ENCODE peak calls at places on chromosomes 4 and X, in eight cellular contexts. Z is keratinocyte; E is NCI-H1694; Q is ELR; O is EH; V is endodermal cell; W is stimulated activated CD4-positive, alpha-beta T cell treated with anti-CD3 and anti-CD28 coated beads, TNF-alpha, amount 100 ng/mL, for 1 hour; X is glomerular endothelial cell. K is an unnamed sample.

GRCh38 chr4:135325264-135325663 is 1123.7 kb upstream of the PABPC4L start:
- DNase-seq in Z (no peak), E (no peak), Q (no peak), O (no peak), V (no peak), W (no peak), X (no peak), K (no peak)

GRCh38 chr4:165537028-165537648 is 158.3 kb downstream of the CPE start:
- DNase-seq in Z (no peak), E (peak), Q (peak), O (peak), V (no peak), W (no peak), X (peak), K (peak)

GRCh38 chr4:80071643-80072606 is 1.1 kb downstream of the ANTXR2 start:
- DNase-seq in Z (no peak), E (no peak), Q (peak), O (peak), V (peak), W (peak), X (no peak), K (peak)

GRCh38 chrX:18895157-18895952 is 88.6 kb downstream of the PHKA2 start:
- DNase-seq in Z (peak), E (peak), Q (no peak), O (no peak), V (no peak), W (no peak), X (no peak), K (peak)

GRCh38 chr4:5708829-5709680 is 696 bp upstream of the EVC2 start:
- DNase-seq in Z (no peak), E (no peak), Q (no peak), O (no peak), V (peak), W (no peak), X (no peak), K (no peak)

GRCh38 chr4:8675383-8675782 is 82.8 kb downstream of the CPZ start:
- DNase-seq in Z (no peak), E (no peak), Q (peak), O (peak), V (peak), W (no peak), X (no peak), K (peak)

GRCh38 chrX:65488496-65488895 is 46.1 kb downstream of the LAS1L start:
- DNase-seq in Z (no peak), E (no peak), Q (peak), O (peak), V (no peak), W (no peak), X (no peak), K (no peak)

GRCh38 chrX:136627381-136627780 is 20.6 kb upstream of the CD40LG start:
- DNase-seq in Z (no peak), E (no peak), Q (no peak), O (no peak), V (no peak), W (no peak), X (no peak), K (no peak)

GRCh38 chrX:50117477-50117876 is 83.3 kb downstream of the AKAP4 start:
- DNase-seq in Z (no peak), E (no peak), Q (no peak), O (no peak), V (no peak), W (no peak), X (no peak), K (peak)

GRCh38 chr4:96448315-96448872 is 608.5 kb downstream of the PDHA2 start:
- DNase-seq in Z (no peak), E (no peak), Q (no peak), O (no peak), V (no peak), W (no peak), X (no peak), K (no peak)

GRCh38 chr4:187578103-187578502 is 417.5 kb upstream of the ZFP42 start:
- DNase-seq in Z (no peak), E (no peak), Q (no peak), O (no peak), V (no peak), W (no peak), X (no peak), K (no peak)

GRCh38 chrX:14673764-14674163 is 144.4 kb downstream of the GLRA2 start:
- DNase-seq in Z (peak), E (peak), Q (peak), O (peak), V (no peak), W (no peak), X (peak), K (no peak)

GRCh38 chr4:77593101-77593500 is 12.5 kb upstream of the CXCL13 start:
- DNase-seq in Z (no peak), E (no peak), Q (no peak), O (no peak), V (no peak), W (no peak), X (no peak), K (no peak)

K was measured in dermis microvascular lymphatic vessel endothelial cell.